ENCODE peak calls at places on chromosomes 2 and 18, in five cellular contexts. Y, L, S, O and I are unnamed samples.

GRCh38 chr2:18599509-18600254 is 10.3 kb upstream of the NT5C1B start:
- DNase-seq in Y (no peak), L (no peak), S (no peak), O (no peak), I (no peak)

GRCh38 chr2:217099561-217099960 is 239.7 kb upstream of the TNP1 start:
- DNase-seq in Y (no peak), L (no peak), S (no peak), O (no peak), I (no peak)

GRCh38 chr2:178388287-178388686 is 62.7 kb downstream of the PRKRA start:
- DNase-seq in Y (no peak), L (no peak), S (no peak), O (no peak), I (no peak)

GRCh38 chr2:236545814-236546480 is 23.7 kb upstream of the ACKR3 start:
- DNase-seq in Y (no peak), L (no peak), S (no peak), O (no peak), I (no peak)

GRCh38 chr18:75179819-75180600 is 28.9 kb downstream of the PTGR3 start:
- DNase-seq in Y (no peak), L (no peak), S (no peak), O (no peak), I (no peak)

GRCh38 chr2:54279385-54279784 is 23.4 kb upstream of the TSPYL6 start:
- DNase-seq in Y (peak), L (no peak), S (no peak), O (no peak), I (peak)

GRCh38 chr2:219916761-219917160 is 289.3 kb downstream of the SLC4A3 start:
- DNase-seq in Y (no peak), L (no peak), S (no peak), O (no peak), I (no peak)

GRCh38 chr2:119431155-119431975 is at the start of gene TMEM37:
- DNase-seq in Y (peak), L (peak), S (no peak), O (no peak), I (peak)

GRCh38 chr18:31101148-31102019 is 837 bp downstream of the DSC2 start:
- DNase-seq in Y (peak), L (peak), S (no peak), O (no peak), I (peak)

GRCh38 chr18:79604205-79604912 is 75.2 kb upstream of the CTDP1 start:
- DNase-seq in Y (no peak), L (peak), S (no peak), O (no peak), I (no peak)

GRCh38 chr2:219245148-219245898 is at the start of the genes GLB1L and STK16:
- DNase-seq in Y (peak), L (peak), S (peak), O (peak), I (peak)

GRCh38 chr2:61463769-61464475 is 7.0 kb downstream of the USP34 start:
- DNase-seq in Y (no peak), L (no peak), S (no peak), O (no peak), I (no peak)

GRCh38 chr2:47016172-47016913 is 100.7 kb upstream of the MCFD2 start:
- DNase-seq in Y (peak), L (no peak), S (no peak), O (no peak), I (peak)

GRCh38 chr2:133836220-133836619 is 268.0 kb upstream of the NCKAP5 start:
- DNase-seq in Y (no peak), L (no peak), S (no peak), O (no peak), I (no peak)

GRCh38 chr2:18096836-18097405 is 218.5 kb downstream of the KCNS3 start:
- DNase-seq in Y (no peak), L (no peak), S (no peak), O (no peak), I (no peak)

GRCh38 chr2:239046822-239047221 is 198.9 kb downstream of the TWIST2 start:
- DNase-seq in Y (no peak), L (peak), S (no peak), O (no peak), I (peak)

GRCh38 chr18:36851202-36851590 is 22.3 kb downstream of the KIAA1328 start:
- DNase-seq in Y (no peak), L (no peak), S (no peak), O (no peak), I (no peak)

GRCh38 chr2:98541906-98542305 is 66.4 kb downstream of the COA5 start:
- DNase-seq in Y (no peak), L (no peak), S (no peak), O (no peak), I (no peak)

GRCh38 chr2:176583530-176584101 is 314.4 kb downstream of the MTX2 start:
- DNase-seq in Y (no peak), L (no peak), S (no peak), O (no peak), I (no peak)

GRCh38 chr2:133130548-133131246 is 437.6 kb downstream of the NCKAP5 start:
- DNase-seq in Y (no peak), L (no peak), S (no peak), O (no peak), I (no peak)

GRCh38 chr18:9577361-9577760 is 37.0 kb downstream of the PPP4R1 start:
- DNase-seq in Y (no peak), L (no peak), S (no peak), O (no peak), I (no peak)

GRCh38 chr18:44325903-44326650 is 354.6 kb upstream of the SETBP1 start:
- DNase-seq in Y (peak), L (no peak), S (no peak), O (no peak), I (peak)

GRCh38 chr18:6565336-6566081 is 150.8 kb upstream of the L3MBTL4 start:
- DNase-seq in Y (no peak), L (no peak), S (no peak), O (no peak), I (no peak)

GRCh38 chr2:205704101-205704741 is 21.9 kb downstream of the NRP2 start:
- DNase-seq in Y (no peak), L (peak), S (no peak), O (no peak), I (no peak)

GRCh38 chr2:173972636-173973035 is 7.5 kb upstream of the SP3 start:
- DNase-seq in Y (no peak), L (no peak), S (no peak), O (no peak), I (no peak)

GRCh38 chr2:209091026-209091425 is 332.8 kb upstream of the MAP2 start:
- DNase-seq in Y (no peak), L (no peak), S (no peak), O (no peak), I (no peak)

GRCh38 chr2:190213441-190214335 is 105.9 kb downstream of the HIBCH start:
- DNase-seq in Y (no peak), L (no peak), S (no peak), O (no peak), I (no peak)

GRCh38 chr2:203683932-203684556 is 22.4 kb upstream of the CD28 start:
- DNase-seq in Y (no peak), L (no peak), S (no peak), O (no peak), I (no peak)

GRCh38 chr18:22424564-22424963 is 6.8 kb upstream of the CTAGE1 start:
- DNase-seq in Y (no peak), L (no peak), S (no peak), O (no peak), I (no peak)

GRCh38 chr18:49111191-49111988 is 160.6 kb upstream of the SMAD7 start:
- DNase-seq in Y (no peak), L (no peak), S (no peak), O (no peak), I (no peak)